ENCODE peak calls at places on chromosomes 3 and 15, in seven cellular contexts. U is H1, A is IMR-90, L is trophoblast cell, B is neuronal stem cell, Z is H9, Y is mesenchymal stem cell. N is an unnamed sample.

GRCh38 chr3:124529826-124530571 is 200.3 kb upstream of the UMPS start:
- DNase-seq in U (no peak), A (no peak), L (no peak), B (no peak), Z (no peak), Y (no peak), N (peak)

GRCh38 chr15:89837134-89837829 is 22.6 kb upstream of the ANPEP start:
- DNase-seq in U (no peak), A (peak), L (no peak), B (no peak), Z (no peak), Y (peak), N (no peak)

GRCh38 chr3:46400000-46400734 is 6.7 kb downstream of the CCR5AS start:
- DNase-seq in U (no peak), A (peak), L (no peak), B (no peak), Z (no peak), Y (peak), N (peak)

GRCh38 chr3:19825175-19825574 is 108.8 kb downstream of the EFHB start:
- DNase-seq in U (no peak), A (no peak), L (no peak), B (no peak), Z (no peak), Y (no peak), N (no peak)

GRCh38 chr3:104598848-104599501 is 767.7 kb upstream of the ALCAM start:
- DNase-seq in U (no peak), A (no peak), L (no peak), B (no peak), Z (no peak), Y (no peak), N (no peak)

GRCh38 chr3:179956416-179956830 is 80.3 kb downstream of the PEX5L start:
- DNase-seq in U (no peak), A (no peak), L (no peak), B (no peak), Z (no peak), Y (no peak), N (no peak)

GRCh38 chr15:60844431-60845174 is 365.7 kb upstream of the ICE2 start:
- DNase-seq in U (no peak), A (no peak), L (no peak), B (no peak), Z (no peak), Y (no peak), N (no peak)

GRCh38 chr3:114706591-114707224 is 412.9 kb downstream of the TIGIT start:
- DNase-seq in U (no peak), A (peak), L (peak), B (no peak), Z (no peak), Y (peak), N (peak)

GRCh38 chr3:29486087-29486486 is 205.2 kb downstream of the RBMS3 start:
- DNase-seq in U (no peak), A (peak), L (no peak), B (no peak), Z (no peak), Y (peak), N (peak)

GRCh38 chr3:84980011-84980410 is 21.2 kb downstream of the CADM2 start:
- DNase-seq in U (no peak), A (no peak), L (no peak), B (no peak), Z (no peak), Y (no peak), N (no peak)

GRCh38 chr3:126316515-126316939 is 40.7 kb downstream of the KLF15 start:
- DNase-seq in U (no peak), A (no peak), L (no peak), B (no peak), Z (no peak), Y (no peak), N (no peak)

GRCh38 chr3:116299646-116300081 is 145.6 kb downstream of the LSAMP start:
- DNase-seq in U (no peak), A (no peak), L (no peak), B (no peak), Z (no peak), Y (no peak), N (no peak)

GRCh38 chr3:24519368-24520100 is 24.9 kb upstream of the THRB start:
- DNase-seq in U (no peak), A (no peak), L (no peak), B (no peak), Z (peak), Y (peak), N (peak)

GRCh38 chr3:173395073-173395411 is 2.5 kb upstream of the NLGN1 start:
- DNase-seq in U (no peak), A (no peak), L (peak), B (no peak), Z (no peak), Y (no peak), N (peak)
- H3K9ac ChIP-seq in U (peak), A (peak), L (no peak), B (peak), Z (peak), Y (peak), N (peak)

DNA sequence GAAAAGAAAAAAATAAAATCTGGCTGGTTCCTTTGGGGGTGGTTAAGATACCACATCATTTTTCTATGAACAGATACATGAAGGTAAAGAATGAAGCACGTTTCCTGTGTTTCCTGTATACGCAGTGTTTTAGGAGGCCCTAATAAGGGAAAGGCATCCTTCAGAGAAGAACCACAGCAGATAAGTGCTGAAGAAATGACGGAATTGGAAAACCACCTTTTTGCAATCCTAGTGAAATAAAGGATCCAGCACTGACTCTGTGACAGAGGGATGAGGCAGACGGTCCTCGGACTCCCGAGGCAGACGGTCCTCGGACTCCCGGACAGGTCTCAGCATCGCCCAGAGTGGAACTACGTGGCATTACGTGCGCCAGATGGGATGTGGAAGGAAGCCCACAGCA is 22.3 kb upstream of the GRIP2 start:
- DNase-seq in U (no peak), A (peak), L (no peak), B (no peak), Z (no peak), Y (no peak), N (no peak)
- H3K23ac ChIP-seq in U (no peak), A (no peak), L (no peak), B (no peak), Z (no peak), Y (no peak), N (no peak)

DNA sequence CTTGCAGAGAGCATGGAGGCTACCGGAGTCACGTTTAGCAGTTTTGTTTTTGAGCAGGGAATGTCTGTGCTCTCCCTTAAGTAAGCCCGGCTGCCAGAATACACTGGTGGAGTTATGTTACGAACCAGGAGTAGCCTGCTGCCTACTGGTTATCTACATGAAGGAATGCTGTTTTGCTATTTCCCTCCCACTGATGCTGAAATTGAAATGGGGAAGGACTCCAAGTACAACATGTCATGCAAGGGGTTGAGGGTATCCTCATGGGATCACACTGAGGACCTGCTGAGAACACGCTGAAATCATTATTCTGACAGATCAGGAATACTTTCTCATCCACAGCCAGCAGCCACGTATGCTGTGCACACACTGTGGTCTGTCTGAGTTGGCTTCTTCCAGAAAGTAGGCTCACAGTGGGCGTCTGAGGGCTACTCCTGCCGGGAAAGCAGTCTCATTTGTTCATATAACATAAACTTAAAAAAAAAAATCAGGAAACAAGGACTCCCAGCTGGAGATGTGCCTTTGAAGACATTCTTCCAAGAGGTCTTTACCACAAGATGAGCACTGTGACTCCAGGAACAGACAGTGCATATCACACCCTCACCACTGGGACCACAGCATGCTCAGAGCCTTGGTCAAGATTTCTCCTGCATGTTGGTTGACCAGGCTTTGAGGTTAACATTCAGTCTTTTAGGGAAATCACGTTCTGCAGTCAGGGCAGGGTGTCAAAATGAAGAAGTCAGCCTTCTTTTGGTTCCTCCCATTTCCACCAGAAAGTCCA is 300.4 kb upstream of the RASGRP1 start:
- DNase-seq in U (no peak), A (peak), L (no peak), B (no peak), Z (no peak), Y (peak), N (peak)
- H3K9ac ChIP-seq in U (no peak), A (peak), L (no peak), B (no peak), Z (no peak), Y (peak), N (no peak)

GRCh38 chr3:16300282-16300681 is 35.3 kb downstream of the OXNAD1 start:
- DNase-seq in U (no peak), A (no peak), L (peak), B (no peak), Z (no peak), Y (no peak), N (no peak)

GRCh38 chr3:16302082-16302631 is 37.1 kb downstream of the OXNAD1 start:
- DNase-seq in U (no peak), A (no peak), L (no peak), B (no peak), Z (no peak), Y (no peak), N (no peak)

GRCh38 chr3:16303037-16303436 is 38.0 kb downstream of the OXNAD1 start:
- DNase-seq in U (no peak), A (no peak), L (no peak), B (no peak), Z (no peak), Y (no peak), N (no peak)

GRCh38 chr3:16300881-16301359 is 35.9 kb downstream of the OXNAD1 start:
- DNase-seq in U (no peak), A (no peak), L (peak), B (no peak), Z (no peak), Y (no peak), N (no peak)

GRCh38 chr3:16301490-16301889 is 36.5 kb downstream of the OXNAD1 start:
- DNase-seq in U (no peak), A (no peak), L (no peak), B (no peak), Z (no peak), Y (no peak), N (no peak)
- H3K23ac ChIP-seq in U (no peak), A (no peak), L (no peak), B (no peak), Z (no peak), Y (no peak), N (no peak)

GRCh38 chr3:37882711-37883110 is 21.0 kb downstream of the CTDSPL start:
- DNase-seq in U (no peak), A (no peak), L (no peak), B (no peak), Z (no peak), Y (no peak), N (no peak)
- H3K9ac ChIP-seq in U (no peak), A (no peak), L (no peak), B (no peak), Z (no peak), Y (no peak), N (no peak)

GRCh38 chr3:149628957-149629670 is 28.7 kb downstream of the WWTR1 start:
- DNase-seq in U (no peak), A (peak), L (no peak), B (no peak), Z (no peak), Y (peak), N (no peak)
- H3K23ac ChIP-seq in U (no peak), A (no peak), L (no peak), B (no peak), Z (no peak), Y (no peak), N (no peak)

DNA sequence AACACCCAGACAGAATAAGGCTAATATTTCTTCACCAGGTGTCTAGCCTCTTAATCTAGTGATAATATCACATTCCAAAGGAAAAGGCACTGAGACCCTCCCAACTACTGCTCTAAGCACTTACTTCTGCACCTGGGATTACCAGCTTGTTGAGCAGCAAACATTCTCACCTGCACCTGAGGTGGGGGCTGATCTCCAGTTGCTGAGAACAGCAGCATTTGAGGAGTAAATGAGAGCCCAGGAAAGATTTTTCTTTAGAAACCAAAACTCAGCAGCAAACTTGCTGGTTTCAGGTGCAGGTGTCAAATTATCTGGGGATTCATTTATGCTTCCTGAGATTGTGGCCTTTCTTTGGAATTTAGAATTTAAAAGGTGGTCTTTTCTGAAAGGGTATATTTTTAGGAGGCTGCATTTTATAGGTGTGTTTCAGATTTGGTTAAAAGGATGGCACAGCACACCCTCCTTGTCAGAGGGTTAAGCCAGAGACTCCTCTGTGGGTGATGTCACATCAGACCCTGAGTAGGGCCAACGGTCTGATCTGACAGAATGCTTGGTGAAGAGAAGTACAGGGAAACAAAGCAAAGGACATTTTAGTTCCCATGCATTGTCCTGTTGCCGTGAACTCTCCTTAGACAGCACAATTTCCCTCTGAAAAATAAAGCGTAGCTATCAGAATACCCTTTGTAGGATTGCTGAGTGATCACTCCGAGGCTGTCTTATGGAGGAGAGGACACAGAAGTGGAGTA is 411.0 kb upstream of the ATP11B start:
- DNase-seq in U (no peak), A (no peak), L (no peak), B (no peak), Z (no peak), Y (no peak), N (no peak)
- H3K9ac ChIP-seq in U (no peak), A (no peak), L (no peak), B (no peak), Z (no peak), Y (no peak), N (no peak)

DNA sequence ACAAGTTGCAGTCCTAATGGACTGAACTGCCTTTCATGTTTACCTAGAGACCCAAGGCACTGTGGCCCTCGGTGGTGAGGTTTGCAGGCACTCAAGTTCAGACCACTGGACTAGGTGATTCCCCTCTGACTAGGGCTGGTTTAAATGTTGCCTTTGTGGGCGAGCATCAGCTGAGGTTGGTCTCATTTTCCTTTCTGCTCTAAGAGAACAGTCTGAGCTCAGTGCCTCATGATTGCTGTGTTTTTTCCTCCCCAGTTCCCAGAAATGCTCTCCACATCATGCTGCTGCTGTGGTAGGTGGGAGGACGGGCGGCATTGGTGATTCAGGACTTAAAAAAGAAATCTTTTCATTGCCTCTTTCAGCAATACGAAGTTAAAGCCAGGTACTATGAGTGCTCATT is 237.2 kb downstream of the MBNL1 start:
- DNase-seq in U (no peak), A (no peak), L (no peak), B (no peak), Z (no peak), Y (no peak), N (no peak)
- H3K23ac ChIP-seq in U (no peak), A (no peak), L (no peak), B (no peak), Z (no peak), Y (no peak), N (no peak)

DNA sequence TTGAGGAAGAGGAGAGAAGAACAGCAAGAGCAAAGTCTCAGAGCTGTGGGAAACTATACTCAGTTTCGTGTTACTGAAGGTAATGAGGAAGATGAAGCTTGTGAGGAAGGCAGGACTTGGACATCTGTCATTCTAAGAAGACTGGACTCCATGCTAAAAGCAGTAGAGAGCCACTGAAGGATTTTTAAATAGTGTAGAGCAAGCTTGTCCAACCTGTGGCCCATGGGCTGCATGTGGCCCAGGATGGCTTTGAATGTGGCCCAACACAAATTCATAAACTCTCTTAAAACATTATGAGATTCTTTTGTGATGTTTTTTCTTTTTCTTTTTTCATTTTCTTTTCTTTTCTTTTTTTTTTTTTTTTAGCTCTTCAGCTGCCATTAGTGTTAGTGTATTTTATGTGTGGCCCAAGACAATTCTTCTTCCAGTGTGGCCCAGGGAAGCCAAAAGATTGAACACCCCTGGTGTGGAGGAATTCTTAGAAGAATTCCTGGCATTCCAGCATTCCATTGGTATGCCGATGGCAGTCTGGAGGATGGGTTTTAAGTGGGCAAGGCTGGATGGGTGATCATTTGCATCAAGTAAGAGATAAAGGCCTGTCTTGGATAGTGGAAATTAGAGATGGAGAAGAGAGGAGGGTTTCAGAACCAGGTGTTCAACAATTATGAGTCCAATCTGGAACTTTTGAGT is 6.9 kb upstream of the NFKBIZ start:
- DNase-seq in U (peak), A (no peak), L (no peak), B (peak), Z (peak), Y (peak), N (peak)
- H3K9ac ChIP-seq in U (no peak), A (no peak), L (no peak), B (no peak), Z (no peak), Y (no peak), N (no peak)

DNA sequence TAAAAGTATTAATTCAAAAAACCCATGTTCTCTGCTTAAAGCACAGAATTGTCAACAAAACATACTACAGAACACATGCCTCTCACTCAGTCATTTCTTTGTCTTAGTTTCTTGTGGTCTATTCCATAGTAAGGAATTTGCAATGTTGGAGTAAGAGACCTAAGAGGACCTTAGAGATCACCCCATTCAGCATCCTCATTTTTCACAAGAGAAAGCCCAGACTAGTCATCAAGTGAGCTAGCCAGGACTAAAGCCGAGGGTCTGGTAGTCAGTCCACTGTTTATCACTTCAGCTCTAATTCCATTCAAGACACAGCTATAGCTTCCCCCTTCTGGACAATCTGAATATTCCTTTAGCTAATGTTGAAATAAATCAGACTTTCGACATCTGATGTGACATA is 601.1 kb downstream of the FHIT start:
- DNase-seq in U (no peak), A (no peak), L (no peak), B (no peak), Z (no peak), Y (peak), N (no peak)
- H3K23ac ChIP-seq in U (no peak), A (no peak), L (no peak), B (no peak), Z (no peak), Y (no peak), N (no peak)